ENCODE peak calls at places on chromosome 13, in four cellular contexts. A is T-helper 2 cell treated with Interferon-gamma antibody and Interleukin-4, amounts not matched to agents 5 μg/mL and 100 μg/mL, for 36 hours; Z is MCF 10A; U is upper lobe of left lung. I is an unnamed sample.

GRCh38 chr13:98681017-98681416 is 71.5 kb downstream of the SLC15A1 start:
- DNase-seq in A (no peak), Z (no peak), U (no peak), I (no peak)

GRCh38 chr13:104015646-104016396 is 949.6 kb upstream of the SLC10A2 start:
- DNase-seq in A (no peak), Z (no peak), U (no peak), I (no peak)

GRCh38 chr13:113974304-113975281 is 717 bp upstream of the C13orf46 start:
- DNase-seq in A (no peak), Z (no peak), U (no peak), I (no peak)

GRCh38 chr13:99982741-99983400 is 1.3 kb downstream of the ZIC2 start:
- DNase-seq in A (no peak), Z (peak; percentile 7), U (no peak), I (no peak)

GRCh38 chr13:48412881-48413351 is at the start of gene LPAR6:
- DNase-seq in A (no peak), Z (peak; percentile 64), U (no peak), I (peak; percentile 62)

GRCh38 chr13:114064516-114065140 is 67.8 kb downstream of the RASA3 start:
- DNase-seq in A (no peak), Z (peak; percentile 67), U (no peak), I (peak; percentile 37)

GRCh38 chr13:113555141-113555540 is 29.4 kb upstream of the TFDP1 start:
- DNase-seq in A (no peak), Z (no peak), U (no peak), I (no peak)

GRCh38 chr13:94646904-94647303 is 45.2 kb downstream of the GPR180 start:
- DNase-seq in A (no peak), Z (no peak), U (no peak), I (no peak)

GRCh38 chr13:60090579-60090978 is 73.1 kb downstream of the DIAPH3 start:
- DNase-seq in A (no peak), Z (no peak), U (no peak), I (no peak)

GRCh38 chr13:95660981-95661581 is 15.9 kb upstream of the DNAJC3 start:
- DNase-seq in A (no peak), Z (peak; percentile 88), U (no peak), I (peak; percentile 24)

GRCh38 chr13:79373916-79374315 is 32.1 kb downstream of the RBM26 start:
- DNase-seq in A (no peak), Z (no peak), U (no peak), I (no peak)

GRCh38 chr13:77040835-77041234 is 13.9 kb upstream of the FBXL3 start:
- DNase-seq in A (no peak), Z (no peak), U (no peak), I (no peak)

GRCh38 chr13:82654851-82655517 is 1227.3 kb downstream of the SLITRK1 start:
- DNase-seq in A (no peak), Z (peak; percentile 75), U (peak; percentile 34), I (peak; percentile 75)

GRCh38 chr13:114108141-114108761 is 24.2 kb downstream of the RASA3 start:
- DNase-seq in A (no peak), Z (no peak), U (peak; percentile 11), I (no peak)

GRCh38 chr13:111388851-111389500 is 68.5 kb downstream of the TEX29 start:
- DNase-seq in A (no peak), Z (no peak), U (peak; percentile 15), I (no peak)

GRCh38 chr13:48233886-48234488 is 981 bp downstream of the ITM2B start:
- DNase-seq in A (no peak), Z (peak; percentile 57), U (no peak), I (no peak)

GRCh38 chr13:97559981-97560380 is 126.0 kb downstream of the RAP2A start:
- DNase-seq in A (no peak), Z (no peak), U (no peak), I (no peak)

GRCh38 chr13:40576369-40576768 is 90.1 kb downstream of the FOXO1 start:
- DNase-seq in A (no peak), Z (no peak), U (no peak), I (no peak)

GRCh38 chr13:101401196-101401595 is 15.1 kb downstream of the NALCN start:
- DNase-seq in A (no peak), Z (no peak), U (no peak), I (no peak)

GRCh38 chr13:51895906-51896888 is 34.4 kb downstream of the CCDC70 start:
- DNase-seq in A (peak; percentile 30), Z (peak; percentile 58), U (peak; percentile 42), I (peak; percentile 38)

GRCh38 chr13:114225610-114226009 is 9.1 kb upstream of the CDC16 start:
- DNase-seq in A (no peak), Z (no peak), U (no peak), I (no peak)

GRCh38 chr13:106350208-106350607 is 185.3 kb downstream of the EFNB2 start:
- DNase-seq in A (no peak), Z (no peak), U (peak; percentile 76), I (no peak)

GRCh38 chr13:42017264-42017663 is 31.2 kb upstream of the DGKH start:
- DNase-seq in A (no peak), Z (no peak), U (no peak), I (no peak)

GRCh38 chr13:85725433-85725832 is 73.8 kb downstream of the SLITRK6 start:
- DNase-seq in A (no peak), Z (no peak), U (no peak), I (no peak)

GRCh38 chr13:20616059-20616797 is 49.3 kb downstream of the IFT88 start:
- DNase-seq in A (no peak), Z (peak; percentile 59), U (no peak), I (peak; percentile 78)

GRCh38 chr13:73844986-73845385 is 289.2 kb downstream of the KLF12 start:
- DNase-seq in A (no peak), Z (no peak), U (no peak), I (no peak)